ENCODE peak calls at places on chromosomes 4 and X, in four cellular contexts. S is K562, H is HepG2, T is GM12878. D is an unnamed sample.

GRCh38 chr4:76896731-76897521 is 1.0 kb downstream of the SOWAHB start:
- DNase-seq in S (no peak), H (no peak), T (no peak), D (peak)

GRCh38 chr4:472881-473574 is 25.9 kb downstream of the ZNF721 start:
- DNase-seq in S (no peak), H (no peak), T (no peak), D (no peak)

GRCh38 chr4:105352826-105353225 is 121.0 kb downstream of the PPA2 start:
- DNase-seq in S (peak), H (no peak), T (peak), D (no peak)

GRCh38 chr4:133347409-133347808 is 198.3 kb downstream of the PCDH10 start:
- DNase-seq in S (no peak), H (no peak), T (no peak), D (no peak)

GRCh38 chr4:10204401-10205058 is 87.9 kb upstream of the WDR1 start:
- DNase-seq in S (no peak), H (no peak), T (no peak), D (no peak)

GRCh38 chr4:136571315-136571714 is 961.0 kb downstream of the PCDH18 start:
- DNase-seq in S (no peak), H (no peak), T (no peak), D (no peak)

GRCh38 chr4:104989363-104989762 is 157.3 kb upstream of the TET2 start:
- DNase-seq in S (no peak), H (no peak), T (no peak), D (no peak)

GRCh38 chrX:3520987-3521875 is 174.8 kb upstream of the MXRA5 start:
- DNase-seq in S (no peak), H (no peak), T (no peak), D (no peak)

GRCh38 chr4:56653461-56654237 is 27.4 kb downstream of the HOPX start:
- DNase-seq in S (no peak), H (no peak), T (no peak), D (no peak)

GRCh38 chr4:54498661-54499111 is 159.1 kb upstream of the KIT start:
- DNase-seq in S (no peak), H (no peak), T (no peak), D (no peak)

GRCh38 chr4:14967982-14968381 is 34.3 kb upstream of the CPEB2 start:
- DNase-seq in S (no peak), H (no peak), T (no peak), D (no peak)

GRCh38 chrX:13285229-13285628 is 34.6 kb downstream of the ATXN3L start:
- DNase-seq in S (no peak), H (no peak), T (no peak), D (no peak)

GRCh38 chr4:32145987-32146386 is 1425.8 kb downstream of the PCDH7 start:
- DNase-seq in S (no peak), H (no peak), T (no peak), D (peak)

GRCh38 chr4:121243476-121243875 is 79.4 kb upstream of the TNIP3 start:
- DNase-seq in S (no peak), H (no peak), T (no peak), D (no peak)

GRCh38 chr4:11424000-11424399 is 4.7 kb downstream of the HS3ST1 start:
- DNase-seq in S (peak), H (peak), T (no peak), D (peak)

GRCh38 chr4:5758741-5759140 is 47.7 kb downstream of the EVC start:
- DNase-seq in S (no peak), H (no peak), T (peak), D (no peak)

GRCh38 chr4:178414881-178415446 is 972.7 kb upstream of the AGA start:
- DNase-seq in S (no peak), H (no peak), T (no peak), D (no peak)

GRCh38 chr4:143023519-143023918 is 161.2 kb upstream of the USP38 start:
- DNase-seq in S (no peak), H (no peak), T (no peak), D (no peak)

GRCh38 chr4:4542824-4543485 is 1.1 kb upstream of the STX18 start:
- DNase-seq in S (no peak), H (peak), T (no peak), D (peak)

GRCh38 chr4:81426770-81427604 is 44.7 kb downstream of the RASGEF1B start:
- DNase-seq in S (no peak), H (no peak), T (no peak), D (no peak)

GRCh38 chrX:69218407-69218806 is 53.2 kb upstream of the PJA1 start:
- DNase-seq in S (no peak), H (no peak), T (no peak), D (no peak)

GRCh38 chr4:7426525-7427171 is 8.1 kb downstream of the PSAPL1 start:
- DNase-seq in S (no peak), H (no peak), T (no peak), D (peak)

GRCh38 chr4:189787216-189788031 is 153.2 kb upstream of the FRG1 start:
- DNase-seq in S (no peak), H (no peak), T (no peak), D (no peak)

GRCh38 chr4:7785017-7785416 is 154.6 kb downstream of the AFAP1 start:
- DNase-seq in S (no peak), H (no peak), T (no peak), D (no peak)

GRCh38 chrX:1597345-1598020 is 6.1 kb downstream of the AKAP17A start:
- DNase-seq in S (no peak), H (no peak), T (no peak), D (no peak)

GRCh38 chr4:37561803-37562207 is 124.4 kb downstream of the RELL1 start:
- DNase-seq in S (peak), H (peak), T (peak), D (no peak)

GRCh38 chr4:140291259-140291658 is 82.2 kb upstream of the SCOC start:
- DNase-seq in S (no peak), H (no peak), T (no peak), D (no peak)

GRCh38 chr4:54217642-54218486 is 11.2 kb upstream of the PDGFRA start:
- DNase-seq in S (peak), H (peak), T (no peak), D (peak)

GRCh38 chrX:53930513-53931380 is 113.5 kb downstream of the PHF8 start:
- DNase-seq in S (no peak), H (peak), T (no peak), D (no peak)
- TF ChIP-seq CREM in S (no peak), H (no peak), T (no peak), D (no peak)

DNA sequence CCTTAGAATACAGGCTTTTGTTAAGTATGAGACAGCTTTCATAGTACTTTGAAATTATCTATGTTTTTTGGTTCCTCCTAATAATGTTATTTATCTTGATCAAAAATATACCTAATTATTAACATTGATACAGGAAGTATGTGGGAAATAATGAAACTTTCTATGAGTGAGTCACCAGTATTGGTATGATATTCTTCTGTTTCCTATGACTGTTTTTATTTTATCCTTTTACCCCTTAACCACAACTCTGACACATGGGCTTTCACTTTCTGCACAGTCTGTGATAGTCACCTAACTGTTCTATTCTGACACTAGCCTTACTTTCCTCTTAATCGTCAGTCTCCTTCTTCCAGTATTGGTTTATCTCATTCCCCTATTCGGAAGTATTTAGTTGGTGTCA is 4.7 kb downstream of the THAP9 start:
- DNase-seq in S (no peak), H (no peak), T (peak), D (no peak)
- TF ChIP-seq CREM in S (no peak), H (no peak), T (peak), D (no peak)

GRCh38 chr4:164894725-164895124 is 17.7 kb downstream of the APELA start:
- DNase-seq in S (no peak), H (no peak), T (peak), D (no peak)
- TF ChIP-seq CREM in S (no peak), H (no peak), T (no peak), D (no peak)

GRCh38 chr4:158850800-158851644 is 82.2 kb downstream of the FNIP2 start:
- DNase-seq in S (peak), H (no peak), T (no peak), D (no peak)
- TF ChIP-seq CREM in S (no peak), H (no peak), T (no peak), D (no peak)

GRCh38 chr4:111991163-111991562 is 154.1 kb upstream of the FAM241A start:
- DNase-seq in S (no peak), H (no peak), T (peak), D (no peak)

GRCh38 chr4:111989817-111990216 is 155.4 kb upstream of the FAM241A start:
- DNase-seq in S (no peak), H (no peak), T (no peak), D (no peak)

GRCh38 chr4:111992604-111993151 is 152.6 kb upstream of the FAM241A start:
- DNase-seq in S (no peak), H (no peak), T (no peak), D (no peak)

GRCh38 chr4:111994392-111994791 is 150.9 kb upstream of the FAM241A start:
- DNase-seq in S (no peak), H (no peak), T (no peak), D (no peak)

DNA sequence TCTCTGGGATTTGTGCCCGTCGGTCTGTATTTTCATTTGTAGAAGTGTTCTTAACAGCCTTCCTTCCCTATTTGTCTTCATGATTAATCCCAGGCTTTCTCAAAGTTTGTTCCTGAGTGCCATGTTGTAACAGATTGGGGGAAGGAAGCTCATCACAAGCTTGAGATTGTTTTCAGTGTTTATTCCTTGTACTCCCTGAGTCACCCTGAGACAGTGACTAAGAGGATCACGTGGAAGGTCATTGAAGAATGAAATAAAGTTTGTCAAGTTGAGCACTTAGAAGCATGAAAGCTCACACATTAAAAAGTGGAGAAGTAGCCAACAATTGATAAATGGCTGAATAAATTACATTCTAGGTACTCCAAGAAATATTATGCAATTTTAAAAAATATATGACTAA is 153.5 kb upstream of the FAM241A start:
- DNase-seq in S (no peak), H (no peak), T (peak), D (no peak)
- TF ChIP-seq CREM in S (no peak), H (no peak), T (no peak), D (no peak)